ENCODE peak calls at places on chromosomes 4 and X, in seven cellular contexts. D is neural progenitor cell, U is endothelial cell of umbilical vein, A is H9, Z is K562, L is H1, B is Karpas-422. O is an unnamed sample.

GRCh38 chr4:150402968-150403367 is 179.0 kb upstream of the MAB21L2 start:
- DNase-seq in D (peak; percentile 24), U (peak; percentile 39), A (no peak), Z (no peak), L (no peak), B (peak; percentile 99), O (peak; percentile 95)

GRCh38 chr4:152090543-152090942 is 329.7 kb upstream of the GATB start:
- DNase-seq in D (no peak), U (no peak), A (peak; percentile 36), Z (no peak), L (no peak), B (no peak), O (no peak)

GRCh38 chr4:100929135-100929534 is 411.3 kb upstream of the EMCN start:
- DNase-seq in D (no peak), U (no peak), A (no peak), Z (no peak), L (no peak), B (no peak), O (no peak)

GRCh38 chr4:16867827-16868226 is 30.6 kb downstream of the LDB2 start:
- DNase-seq in D (no peak), U (no peak), A (no peak), Z (no peak), L (no peak), B (no peak), O (no peak)

GRCh38 chrX:12349201-12349600 is 210.9 kb downstream of the FRMPD4 start:
- DNase-seq in D (peak; percentile 5), U (no peak), A (peak; percentile 31), Z (no peak), L (no peak), B (no peak), O (no peak)

GRCh38 chr4:169611157-169611556 is 1.2 kb downstream of the NEK1 start:
- DNase-seq in D (no peak), U (no peak), A (no peak), Z (no peak), L (no peak), B (no peak), O (no peak)

GRCh38 chrX:10902001-10902400 is 209.1 kb upstream of the HCCS start:
- DNase-seq in D (no peak), U (peak; percentile 1), A (no peak), Z (no peak), L (no peak), B (no peak), O (no peak)

GRCh38 chr4:113826431-113826830 is 64.9 kb upstream of the CAMK2D start:
- DNase-seq in D (no peak), U (no peak), A (no peak), Z (no peak), L (no peak), B (no peak), O (no peak)

GRCh38 chrX:30971761-30972603 is 82.9 kb upstream of the TAB3 start:
- DNase-seq in D (peak; percentile 56), U (peak; percentile 23), A (peak; percentile 42), Z (peak; percentile 14), L (no peak), B (peak; percentile 62), O (peak; percentile 38)

GRCh38 chr4:34323549-34324325 is 1920.6 kb downstream of the ARAP2 start:
- DNase-seq in D (peak; percentile 2), U (no peak), A (peak; percentile 16), Z (no peak), L (no peak), B (no peak), O (no peak)

GRCh38 chr4:14196141-14196540 is 568.6 kb upstream of the BOD1L1 start:
- DNase-seq in D (peak; percentile 74), U (peak; percentile 52), A (peak; percentile 58), Z (peak; percentile 8), L (peak; percentile 76), B (no peak), O (peak; percentile 21)

GRCh38 chrX:14398725-14399124 is 130.6 kb upstream of the GLRA2 start:
- DNase-seq in D (no peak), U (no peak), A (no peak), Z (no peak), L (no peak), B (no peak), O (no peak)

GRCh38 chr4:170022211-170022610 is 4.0 kb downstream of the MFAP3L start:
- DNase-seq in D (no peak), U (no peak), A (no peak), Z (no peak), L (no peak), B (no peak), O (no peak)

GRCh38 chrX:79081895-79082512 is 62.5 kb upstream of the GPR174 start:
- DNase-seq in D (peak; percentile 31), U (peak; percentile 36), A (no peak), Z (peak; percentile 21), L (no peak), B (peak; percentile 80), O (peak; percentile 50)

GRCh38 chr4:40571208-40571607 is 58.5 kb downstream of the RBM47 start:
- DNase-seq in D (no peak), U (no peak), A (no peak), Z (no peak), L (no peak), B (no peak), O (no peak)

GRCh38 chr4:23023666-23024065 is 330.9 kb downstream of the GBA3 start:
- DNase-seq in D (no peak), U (no peak), A (no peak), Z (no peak), L (no peak), B (no peak), O (no peak)

GRCh38 chrX:115689931-115690330 is 129.0 kb downstream of the PLS3 start:
- DNase-seq in D (peak; percentile 16), U (no peak), A (no peak), Z (no peak), L (no peak), B (no peak), O (no peak)
- H2AFZ ChIP-seq in D (peak overlapping the region; percentile 96), U (peak overlapping the region; percentile 54), A (no peak overlapping the region), Z (no peak overlapping the region), L (no peak overlapping the region), B (no peak overlapping the region), O (no peak overlapping the region)

GRCh38 chrX:81121513-81122363 is 80.0 kb downstream of the HMGN5 start:
- DNase-seq in D (peak; percentile 89), U (peak; percentile 95), A (peak; percentile 91), Z (peak; percentile 88), L (peak; percentile 89), B (peak; percentile 95), O (peak; percentile 92)
- H2AFZ ChIP-seq in D (peak overlapping the region; percentile 92), U (peak overlapping the region; percentile 92), A (no peak overlapping the region), Z (peak overlapping the region; percentile 91), L (peak overlapping the region; percentile 99), B (peak overlapping the region; percentile 59), O (peak overlapping the region; percentile 87)

GRCh38 chrX:154019061-154019621 is 561 bp downstream of the IRAK1 start:
- DNase-seq in D (peak; percentile 23), U (no peak), A (no peak), Z (peak; percentile 56), L (no peak), B (peak; percentile 68), O (no peak)
- H2AFZ ChIP-seq in D (no peak overlapping the region), U (no peak overlapping the region), A (no peak overlapping the region), Z (no peak overlapping the region), L (no peak overlapping the region), B (no peak overlapping the region), O (no peak overlapping the region)

DNA sequence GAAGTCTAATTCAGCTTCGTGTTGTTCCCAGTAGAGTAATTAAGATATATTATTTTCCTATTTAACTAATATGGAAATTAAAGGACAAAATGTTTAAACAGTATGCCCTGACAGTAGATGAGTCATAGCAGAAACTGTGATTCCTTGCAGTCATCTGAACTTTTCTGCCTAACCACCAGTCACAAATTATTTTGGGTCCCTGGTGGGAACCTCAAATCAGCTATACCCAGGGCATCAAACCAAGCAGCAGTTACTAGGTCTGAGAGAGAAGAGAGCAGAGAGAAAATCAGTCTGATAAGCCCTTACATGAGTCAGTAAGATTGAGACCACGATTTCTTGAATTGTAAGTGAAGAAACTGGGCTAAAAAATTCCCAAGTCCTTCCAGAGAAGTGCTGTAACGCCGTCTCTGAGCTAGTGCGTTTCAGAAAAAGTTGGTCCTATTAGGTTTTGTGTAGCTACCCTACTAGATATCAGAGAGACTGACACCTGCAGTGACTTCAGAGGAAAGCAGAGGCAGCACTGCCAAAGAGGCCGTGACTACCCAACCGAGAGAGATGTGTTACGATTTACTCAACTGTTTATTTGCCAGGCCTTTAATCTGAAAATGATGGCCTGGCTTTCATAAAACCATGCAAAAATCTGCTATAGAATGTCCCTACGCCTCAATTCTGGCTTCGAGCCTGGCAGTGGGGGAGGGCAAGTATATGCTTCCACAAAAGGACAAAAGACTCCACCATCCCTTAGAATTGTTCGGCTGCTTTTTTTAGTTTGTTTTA is 21.7 kb upstream of the GPM6A start:
- DNase-seq in D (peak; percentile 34), U (no peak), A (no peak), Z (no peak), L (no peak), B (no peak), O (no peak)
- H2AFZ ChIP-seq in D (peak overlapping the region; percentile 7), U (no peak overlapping the region), A (no peak overlapping the region), Z (no peak overlapping the region), L (no peak overlapping the region), B (no peak overlapping the region), O (no peak overlapping the region)

DNA sequence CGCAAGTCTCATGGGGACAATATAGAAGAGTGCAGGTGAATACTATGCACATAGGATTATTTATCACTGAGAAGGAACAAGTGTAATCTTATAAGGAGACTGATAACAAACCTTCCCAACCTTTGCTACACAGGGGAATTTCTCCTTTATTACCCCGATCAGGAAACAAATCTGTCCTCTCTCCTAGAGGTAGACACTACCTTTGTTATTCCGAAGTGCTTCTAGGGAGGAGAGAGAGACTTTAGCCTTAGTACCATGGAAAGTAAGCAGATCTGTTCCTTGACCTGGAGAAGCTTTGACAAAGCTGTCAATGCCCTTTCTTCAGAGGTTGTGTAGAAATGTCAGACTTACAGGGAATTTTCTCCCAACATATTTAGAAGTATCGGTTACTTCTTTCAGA is 475.5 kb downstream of the CCSER1 start:
- DNase-seq in D (no peak), U (no peak), A (no peak), Z (no peak), L (no peak), B (no peak), O (no peak)
- H2AFZ ChIP-seq in D (no peak overlapping the region), U (no peak overlapping the region), A (no peak overlapping the region), Z (no peak overlapping the region), L (no peak overlapping the region), B (no peak overlapping the region), O (no peak overlapping the region)

GRCh38 chrX:73215263-73215662 is 612 bp upstream of the NAP1L2 start:
- DNase-seq in D (no peak), U (no peak), A (no peak), Z (no peak), L (no peak), B (no peak), O (no peak)
- H2AFZ ChIP-seq in D (peak overlapping the region; percentile 89), U (no peak overlapping the region), A (no peak overlapping the region), Z (no peak overlapping the region), L (peak overlapping the region; percentile 70), B (no peak overlapping the region), O (peak overlapping the region; percentile 82)

GRCh38 chrX:53321216-53321942 is 40.0 kb upstream of the IQSEC2 start:
- DNase-seq in D (peak; percentile 35), U (no peak), A (no peak), Z (peak; percentile 69), L (no peak), B (no peak), O (no peak)
- H2AFZ ChIP-seq in D (peak overlapping the region; percentile 24), U (no peak overlapping the region), A (no peak overlapping the region), Z (no peak overlapping the region), L (no peak overlapping the region), B (no peak overlapping the region), O (no peak overlapping the region)

GRCh38 chr4:80286451-80286850 is 20.0 kb downstream of the FGF5 start:
- DNase-seq in D (no peak), U (no peak), A (no peak), Z (no peak), L (no peak), B (no peak), O (no peak)
- H2AFZ ChIP-seq in D (no peak overlapping the region), U (no peak overlapping the region), A (no peak overlapping the region), Z (peak overlapping the region; percentile 96), L (no peak overlapping the region), B (no peak overlapping the region), O (no peak overlapping the region)